ENCODE peak calls at places on chromosome 11, in four cellular contexts. U is GM06990, V is WTC11, L is lung. P is an unnamed sample.

GRCh38 chr11:129999407-129999806 is 3.2 kb downstream of the PRDM10 start:
- DNase-seq in V (no peak), L (no peak), U (no peak), P (no peak)

GRCh38 chr11:27721505-27722116 is 21.4 kb upstream of the BDNF start:
- DNase-seq in U (no peak), V (no peak), L (no peak), P (no peak)

GRCh38 chr11:67369801-67370284 is 3.6 kb downstream of the CLCF1 start:
- DNase-seq in V (no peak), U (no peak), L (no peak), P (no peak)

GRCh38 chr11:10809373-10810199 is 860 bp upstream of the EIF4G2 start:
- DNase-seq in L (no peak), U (no peak), V (peak; percentile 69), P (no peak)

GRCh38 chr11:46383974-46384701 is 2.7 kb downstream of the MDK start:
- DNase-seq in U (no peak), L (no peak), V (no peak), P (no peak)

GRCh38 chr11:127859941-127860354 is 727.4 kb downstream of the ETS1 start:
- DNase-seq in L (no peak), U (no peak), V (no peak), P (no peak)

GRCh38 chr11:47539681-47540039 is 13.3 kb downstream of the CELF1 start:
- DNase-seq in U (no peak), L (no peak), V (no peak), P (no peak)

GRCh38 chr11:27613670-27613950 is 86.6 kb downstream of the BDNF start:
- DNase-seq in V (no peak), U (no peak), L (no peak), P (no peak)

GRCh38 chr11:70763606-70764005 is 365.3 kb downstream of the CTTN start:
- DNase-seq in U (no peak), L (no peak), V (no peak), P (no peak)

GRCh38 chr11:6755953-6756347 is 15.8 kb downstream of the OR2AG2 start:
- DNase-seq in U (no peak), V (no peak), L (no peak), P (no peak)

GRCh38 chr11:129815596-129816461 is at the start of gene TMEM45B:
- DNase-seq in V (peak; percentile 63), U (no peak), L (peak; percentile 64), P (no peak)

GRCh38 chr11:26741036-26741435 is 19.2 kb upstream of the SLC5A12 start:
- DNase-seq in V (no peak), U (no peak), L (no peak), P (no peak)

GRCh38 chr11:16606784-16607674 is 131.4 kb upstream of the C11orf58 start:
- DNase-seq in L (peak; percentile 51), U (no peak), V (peak; percentile 51), P (no peak)

GRCh38 chr11:133619397-133619796 is 87.1 kb upstream of the OPCML start:
- DNase-seq in U (no peak), V (no peak), L (no peak), P (peak; percentile 87)

GRCh38 chr11:35809561-35809960 is 134.3 kb upstream of the LDLRAD3 start:
- DNase-seq in V (no peak), L (no peak), U (no peak), P (no peak)

GRCh38 chr11:66126808-66127555 is 56.9 kb downstream of the PACS1 start:
- DNase-seq in L (peak; percentile 48), U (peak; percentile 64), V (no peak), P (no peak)